ENCODE peak calls at places on chromosome 4, in six cellular contexts. One of them, this sample, is unnamed.

GRCh38 chr4:168515222-168516011 is 18.6 kb downstream of the PALLD start:
- DNase-seq in GM19239: no peak
- DNase-seq in AG08396: no peak
- DNase-seq in AG08395: peak
- DNase-seq in kidney: no peak
- DNase-seq in activated T-cell treated with anti-CD3 and anti-CD28 coated beads, Interleukin-2, amount 50 U/mL, for 72 hours: no peak
- DNase-seq in this sample: no peak

GRCh38 chr4:2266181-2266580 is 4.3 kb upstream of the MXD4 start:
- DNase-seq in GM19239: no peak
- DNase-seq in AG08396: peak
- DNase-seq in AG08395: peak
- DNase-seq in kidney: no peak
- DNase-seq in activated T-cell treated with anti-CD3 and anti-CD28 coated beads, Interleukin-2, amount 50 U/mL, for 72 hours: no peak
- DNase-seq in this sample: no peak

GRCh38 chr4:54290980-54291379 is 61.9 kb downstream of the PDGFRA start:
- DNase-seq in GM19239: no peak
- DNase-seq in AG08396: no peak
- DNase-seq in AG08395: no peak
- DNase-seq in kidney: no peak
- DNase-seq in activated T-cell treated with anti-CD3 and anti-CD28 coated beads, Interleukin-2, amount 50 U/mL, for 72 hours: no peak
- DNase-seq in this sample: no peak

GRCh38 chr4:6986067-6986780 is 56.9 kb upstream of the TADA2B start:
- DNase-seq in GM19239: no peak
- DNase-seq in AG08396: peak
- DNase-seq in AG08395: peak
- DNase-seq in kidney: no peak
- DNase-seq in activated T-cell treated with anti-CD3 and anti-CD28 coated beads, Interleukin-2, amount 50 U/mL, for 72 hours: no peak
- DNase-seq in this sample: peak

GRCh38 chr4:13173974-13174373 is 310.2 kb downstream of the RAB28 start:
- DNase-seq in GM19239: no peak
- DNase-seq in AG08396: no peak
- DNase-seq in AG08395: peak
- DNase-seq in kidney: peak
- DNase-seq in activated T-cell treated with anti-CD3 and anti-CD28 coated beads, Interleukin-2, amount 50 U/mL, for 72 hours: no peak
- DNase-seq in this sample: no peak

GRCh38 chr4:121112530-121112929 is 40.2 kb upstream of the NDNF start:
- DNase-seq in GM19239: no peak
- DNase-seq in AG08396: no peak
- DNase-seq in AG08395: no peak
- DNase-seq in kidney: no peak
- DNase-seq in activated T-cell treated with anti-CD3 and anti-CD28 coated beads, Interleukin-2, amount 50 U/mL, for 72 hours: no peak
- DNase-seq in this sample: no peak

GRCh38 chr4:153083447-153083921 is 120.8 kb upstream of the TRIM2 start:
- DNase-seq in GM19239: peak
- DNase-seq in AG08396: peak
- DNase-seq in AG08395: peak
- DNase-seq in kidney: no peak
- DNase-seq in activated T-cell treated with anti-CD3 and anti-CD28 coated beads, Interleukin-2, amount 50 U/mL, for 72 hours: peak
- DNase-seq in this sample: peak

GRCh38 chr4:91448668-91449330 is 855.0 kb upstream of the GRID2 start:
- DNase-seq in GM19239: no peak
- DNase-seq in AG08396: no peak
- DNase-seq in AG08395: peak
- DNase-seq in kidney: no peak
- DNase-seq in activated T-cell treated with anti-CD3 and anti-CD28 coated beads, Interleukin-2, amount 50 U/mL, for 72 hours: no peak
- DNase-seq in this sample: peak

GRCh38 chr4:28481565-28481964 is 1620.9 kb downstream of the STIM2 start:
- DNase-seq in GM19239: no peak
- DNase-seq in AG08396: no peak
- DNase-seq in AG08395: no peak
- DNase-seq in kidney: no peak
- DNase-seq in activated T-cell treated with anti-CD3 and anti-CD28 coated beads, Interleukin-2, amount 50 U/mL, for 72 hours: no peak
- DNase-seq in this sample: no peak

GRCh38 chr4:13309751-13310150 is 174.4 kb downstream of the RAB28 start:
- DNase-seq in GM19239: no peak
- DNase-seq in AG08396: no peak
- DNase-seq in AG08395: no peak
- DNase-seq in kidney: no peak
- DNase-seq in activated T-cell treated with anti-CD3 and anti-CD28 coated beads, Interleukin-2, amount 50 U/mL, for 72 hours: no peak
- DNase-seq in this sample: peak

GRCh38 chr4:150236626-150237025 is 158.4 kb downstream of the DCLK2 start:
- DNase-seq in GM19239: no peak
- DNase-seq in AG08396: no peak
- DNase-seq in AG08395: no peak
- DNase-seq in kidney: no peak
- DNase-seq in activated T-cell treated with anti-CD3 and anti-CD28 coated beads, Interleukin-2, amount 50 U/mL, for 72 hours: no peak
- DNase-seq in this sample: peak

GRCh38 chr4:5760936-5761480 is 50.0 kb downstream of the EVC start:
- DNase-seq in GM19239: no peak
- DNase-seq in AG08396: peak
- DNase-seq in AG08395: no peak
- DNase-seq in kidney: no peak
- DNase-seq in activated T-cell treated with anti-CD3 and anti-CD28 coated beads, Interleukin-2, amount 50 U/mL, for 72 hours: no peak
- DNase-seq in this sample: no peak

GRCh38 chr4:101288365-101289145 is 58.8 kb downstream of the PPP3CA start:
- DNase-seq in GM19239: no peak
- DNase-seq in AG08396: no peak
- DNase-seq in AG08395: no peak
- DNase-seq in kidney: no peak
- DNase-seq in activated T-cell treated with anti-CD3 and anti-CD28 coated beads, Interleukin-2, amount 50 U/mL, for 72 hours: no peak
- DNase-seq in this sample: no peak

GRCh38 chr4:8830056-8830455 is 41.6 kb downstream of the HMX1 start:
- DNase-seq in GM19239: no peak
- DNase-seq in AG08396: no peak
- DNase-seq in AG08395: no peak
- DNase-seq in kidney: peak
- DNase-seq in activated T-cell treated with anti-CD3 and anti-CD28 coated beads, Interleukin-2, amount 50 U/mL, for 72 hours: no peak
- DNase-seq in this sample: no peak

GRCh38 chr4:8525383-8526120 is 54.6 kb upstream of the GPR78 start:
- DNase-seq in GM19239: no peak
- DNase-seq in AG08396: peak
- DNase-seq in AG08395: peak
- DNase-seq in kidney: peak
- DNase-seq in activated T-cell treated with anti-CD3 and anti-CD28 coated beads, Interleukin-2, amount 50 U/mL, for 72 hours: no peak
- DNase-seq in this sample: peak

GRCh38 chr4:76074468-76074867 is at the start of gene ART3:
- DNase-seq in GM19239: no peak
- DNase-seq in AG08396: peak
- DNase-seq in AG08395: no peak
- DNase-seq in kidney: no peak
- DNase-seq in activated T-cell treated with anti-CD3 and anti-CD28 coated beads, Interleukin-2, amount 50 U/mL, for 72 hours: no peak
- DNase-seq in this sample: no peak

GRCh38 chr4:165133150-165133549 is 20.5 kb upstream of the TMEM192 start:
- DNase-seq in GM19239: no peak
- DNase-seq in AG08396: no peak
- DNase-seq in AG08395: no peak
- DNase-seq in kidney: no peak
- DNase-seq in activated T-cell treated with anti-CD3 and anti-CD28 coated beads, Interleukin-2, amount 50 U/mL, for 72 hours: no peak
- DNase-seq in this sample: no peak

GRCh38 chr4:81635747-81636146 is 164.0 kb upstream of the RASGEF1B start:
- DNase-seq in GM19239: peak
- DNase-seq in AG08396: no peak
- DNase-seq in AG08395: no peak
- DNase-seq in kidney: no peak
- DNase-seq in activated T-cell treated with anti-CD3 and anti-CD28 coated beads, Interleukin-2, amount 50 U/mL, for 72 hours: no peak
- DNase-seq in this sample: peak

GRCh38 chr4:175412161-175412560 is 399.9 kb downstream of the GPM6A start:
- DNase-seq in GM19239: no peak
- DNase-seq in AG08396: no peak
- DNase-seq in AG08395: no peak
- DNase-seq in kidney: peak
- DNase-seq in activated T-cell treated with anti-CD3 and anti-CD28 coated beads, Interleukin-2, amount 50 U/mL, for 72 hours: no peak
- DNase-seq in this sample: peak

GRCh38 chr4:186900232-186900900 is 176.7 kb upstream of the FAT1 start:
- DNase-seq in GM19239: no peak
- DNase-seq in AG08396: peak
- DNase-seq in AG08395: peak
- DNase-seq in kidney: no peak
- DNase-seq in activated T-cell treated with anti-CD3 and anti-CD28 coated beads, Interleukin-2, amount 50 U/mL, for 72 hours: no peak
- DNase-seq in this sample: peak

GRCh38 chr4:6368601-6369000 is 99.0 kb downstream of the WFS1 start:
- DNase-seq in GM19239: no peak
- DNase-seq in AG08396: no peak
- DNase-seq in AG08395: no peak
- DNase-seq in kidney: peak
- DNase-seq in activated T-cell treated with anti-CD3 and anti-CD28 coated beads, Interleukin-2, amount 50 U/mL, for 72 hours: no peak
- DNase-seq in this sample: no peak

GRCh38 chr4:154551872-154552686 is 1.9 kb upstream of the PLRG1 start:
- DNase-seq in GM19239: peak
- DNase-seq in AG08396: peak
- DNase-seq in AG08395: peak
- DNase-seq in kidney: peak
- DNase-seq in activated T-cell treated with anti-CD3 and anti-CD28 coated beads, Interleukin-2, amount 50 U/mL, for 72 hours: peak
- DNase-seq in this sample: peak

GRCh38 chr4:34181311-34181808 is 2063.0 kb downstream of the ARAP2 start:
- DNase-seq in GM19239: no peak
- DNase-seq in AG08396: no peak
- DNase-seq in AG08395: peak
- DNase-seq in kidney: no peak
- DNase-seq in activated T-cell treated with anti-CD3 and anti-CD28 coated beads, Interleukin-2, amount 50 U/mL, for 72 hours: no peak
- DNase-seq in this sample: peak

GRCh38 chr4:55547461-55547770 is 707 bp upstream of the CLOCK start:
- DNase-seq in GM19239: no peak
- DNase-seq in AG08396: no peak
- DNase-seq in AG08395: no peak
- DNase-seq in kidney: no peak
- DNase-seq in activated T-cell treated with anti-CD3 and anti-CD28 coated beads, Interleukin-2, amount 50 U/mL, for 72 hours: no peak
- DNase-seq in this sample: no peak

GRCh38 chr4:87901426-87901825 is 68.7 kb downstream of the MEPE start:
- DNase-seq in GM19239: no peak
- DNase-seq in AG08396: no peak
- DNase-seq in AG08395: no peak
- DNase-seq in kidney: no peak
- DNase-seq in activated T-cell treated with anti-CD3 and anti-CD28 coated beads, Interleukin-2, amount 50 U/mL, for 72 hours: no peak
- DNase-seq in this sample: no peak

GRCh38 chr4:122012735-122013134 is 60.9 kb upstream of the TRPC3 start:
- DNase-seq in GM19239: no peak
- DNase-seq in AG08396: peak
- DNase-seq in AG08395: peak
- DNase-seq in kidney: no peak
- DNase-seq in activated T-cell treated with anti-CD3 and anti-CD28 coated beads, Interleukin-2, amount 50 U/mL, for 72 hours: no peak
- DNase-seq in this sample: no peak

GRCh38 chr4:157700898-157701694 is 471.7 kb downstream of the GASK1B start:
- DNase-seq in GM19239: no peak
- DNase-seq in AG08396: no peak
- DNase-seq in AG08395: no peak
- DNase-seq in kidney: no peak
- DNase-seq in activated T-cell treated with anti-CD3 and anti-CD28 coated beads, Interleukin-2, amount 50 U/mL, for 72 hours: no peak
- DNase-seq in this sample: no peak

GRCh38 chr4:152850377-152850776 is 70.6 kb downstream of the ARFIP1 start:
- DNase-seq in GM19239: peak
- DNase-seq in AG08396: no peak
- DNase-seq in AG08395: peak
- DNase-seq in kidney: peak
- DNase-seq in activated T-cell treated with anti-CD3 and anti-CD28 coated beads, Interleukin-2, amount 50 U/mL, for 72 hours: no peak
- DNase-seq in this sample: peak

GRCh38 chr4:142824368-142824767 is 21.7 kb downstream of the INPP4B start:
- DNase-seq in GM19239: no peak
- DNase-seq in AG08396: peak
- DNase-seq in AG08395: peak
- DNase-seq in kidney: no peak
- DNase-seq in activated T-cell treated with anti-CD3 and anti-CD28 coated beads, Interleukin-2, amount 50 U/mL, for 72 hours: no peak
- DNase-seq in this sample: peak

GRCh38 chr4:165006457-165006856 is 25.3 kb upstream of the TRIM60 start:
- DNase-seq in GM19239: no peak
- DNase-seq in AG08396: no peak
- DNase-seq in AG08395: no peak
- DNase-seq in kidney: no peak
- DNase-seq in activated T-cell treated with anti-CD3 and anti-CD28 coated beads, Interleukin-2, amount 50 U/mL, for 72 hours: no peak
- DNase-seq in this sample: no peak

This sample was measured in M059J.